ENCODE peak calls at places on chromosomes 12 and 14, in ten cellular contexts. X, U, G, J, T, B, M, S, C and R are unnamed samples. For H3K36me3, the result is how much of the 10 kb centered on the place peaks cover.

GRCh38 chr12:82527165-82527780 is 159.4 kb upstream of the TMTC2 start:
- DNase-seq in X (no peak), U (no peak), G (peak), J (peak), T (no peak), B (peak), M (peak), S (peak), C (no peak), R (peak)

GRCh38 chr12:111953455-111953854 is 59.5 kb downstream of the TMEM116 start:
- DNase-seq in X (no peak), U (no peak), G (no peak), J (peak), T (no peak), B (no peak), M (no peak), S (peak), C (no peak), R (no peak)

GRCh38 chr14:60565211-60565610 is 56.3 kb downstream of the SIX6 start:
- DNase-seq in X (no peak), U (no peak), G (no peak), J (peak), T (no peak), B (peak), M (no peak), S (no peak), C (no peak), R (peak)

GRCh38 chr12:124460771-124461170 is 106.6 kb downstream of the NCOR2 start:
- DNase-seq in X (no peak), U (no peak), G (no peak), J (no peak), T (no peak), B (no peak), M (no peak), S (no peak), C (no peak), R (no peak)

GRCh38 chr14:33805593-33805992 is 145.3 kb downstream of the EGLN3 start:
- DNase-seq in X (no peak), U (no peak), G (no peak), J (no peak), T (no peak), B (no peak), M (no peak), S (no peak), C (no peak), R (no peak)

GRCh38 chr14:22551597-22551982 is 37.4 kb downstream of the DAD1 start:
- DNase-seq in X (no peak), U (no peak), G (no peak), J (no peak), T (no peak), B (no peak), M (no peak), S (no peak), C (no peak), R (no peak)

GRCh38 chr12:15688202-15688736 is 100.9 kb downstream of the EPS8 start:
- DNase-seq in X (peak), U (no peak), G (no peak), J (no peak), T (peak), B (no peak), M (peak), S (peak), C (no peak), R (no peak)

GRCh38 chr12:64722835-64723234 is 36.4 kb downstream of the GNS start:
- DNase-seq in X (no peak), U (no peak), G (no peak), J (no peak), T (no peak), B (no peak), M (no peak), S (no peak), C (no peak), R (no peak)

GRCh38 chr12:123389560-123390351 is 5.8 kb downstream of the KMT5A start:
- DNase-seq in X (peak), U (no peak), G (no peak), J (no peak), T (peak), B (peak), M (peak), S (peak), C (no peak), R (peak)

GRCh38 chr12:24833513-24833912 is 115.4 kb downstream of the BCAT1 start:
- DNase-seq in X (no peak), U (no peak), G (no peak), J (no peak), T (no peak), B (no peak), M (no peak), S (no peak), C (no peak), R (no peak)

GRCh38 chr12:124730455-124730932 is 133.2 kb downstream of the SCARB1 start:
- DNase-seq in X (no peak), U (no peak), G (no peak), J (peak), T (no peak), B (peak), M (no peak), S (peak), C (no peak), R (peak)

GRCh38 chr14:78581222-78581621 is 411.0 kb downstream of the NRXN3 start:
- DNase-seq in X (no peak), U (no peak), G (no peak), J (no peak), T (no peak), B (no peak), M (no peak), S (no peak), C (no peak), R (no peak)

GRCh38 chr12:26704684-26705475 is 128.1 kb downstream of the ITPR2 start:
- DNase-seq in X (no peak), U (no peak), G (no peak), J (peak), T (no peak), B (peak), M (no peak), S (peak), C (no peak), R (no peak)

GRCh38 chr12:29547151-29547561 is 49.7 kb upstream of the OVCH1 start:
- DNase-seq in X (no peak), U (no peak), G (no peak), J (peak), T (no peak), B (peak), M (no peak), S (no peak), C (no peak), R (peak)

GRCh38 chr12:112350593-112351592 is 31.3 kb downstream of the HECTD4 start:
- DNase-seq in X (no peak), U (no peak), G (no peak), J (no peak), T (no peak), B (peak), M (no peak), S (no peak), C (no peak), R (no peak)

GRCh38 chr14:102085503-102085902 is 1.3 kb downstream of the HSP90AA1 start:
- DNase-seq in X (no peak), U (no peak), G (no peak), J (no peak), T (no peak), B (no peak), M (peak), S (no peak), C (no peak), R (no peak)

GRCh38 chr14:105388110-105388951 is 10.0 kb upstream of the TEX22 start:
- DNase-seq in X (no peak), U (no peak), G (no peak), J (no peak), T (peak), B (no peak), M (no peak), S (no peak), C (no peak), R (no peak)

GRCh38 chr14:28157289-28157869 is 609.2 kb upstream of the FOXG1 start:
- DNase-seq in X (peak), U (no peak), G (no peak), J (no peak), T (no peak), B (no peak), M (no peak), S (no peak), C (no peak), R (no peak)

GRCh38 chr12:101564912-101565311 is 29.9 kb upstream of the MYBPC1 start:
- DNase-seq in X (no peak), U (no peak), G (no peak), J (no peak), T (no peak), B (no peak), M (no peak), S (no peak), C (no peak), R (no peak)

GRCh38 chr14:91405241-91405721 is 12.3 kb downstream of the CCDC88C start:
- DNase-seq in X (no peak), U (no peak), G (no peak), J (no peak), T (no peak), B (no peak), M (no peak), S (no peak), C (no peak), R (no peak)

GRCh38 chr14:67583711-67584644 is 16.1 kb downstream of the PIGH start:
- DNase-seq in X (no peak), U (no peak), G (peak), J (peak), T (no peak), B (peak), M (peak), S (peak), C (no peak), R (peak)

GRCh38 chr12:38904932-38905479 is 385 bp downstream of the CPNE8 start:
- DNase-seq in X (peak), U (peak), G (peak), J (no peak), T (peak), B (no peak), M (peak), S (peak), C (peak), R (peak)

GRCh38 chr12:116556964-116557706 is 2.0 kb upstream of the MAP1LC3B2 start:
- DNase-seq in X (no peak), U (no peak), G (no peak), J (peak), T (no peak), B (peak), M (no peak), S (no peak), C (no peak), R (no peak)

GRCh38 chr14:38208825-38209562 is 1.3 kb downstream of the SSTR1 start:
- DNase-seq in X (peak), U (no peak), G (peak), J (peak), T (peak), B (peak), M (peak), S (peak), C (no peak), R (no peak)

GRCh38 chr14:73680821-73681220 is 33.4 kb downstream of the PNMA1 start:
- DNase-seq in X (no peak), U (no peak), G (no peak), J (no peak), T (no peak), B (no peak), M (no peak), S (no peak), C (no peak), R (peak)

GRCh38 chr14:73686901-73687300 is 27.3 kb downstream of the PNMA1 start:
- DNase-seq in X (no peak), U (no peak), G (no peak), J (no peak), T (no peak), B (peak), M (no peak), S (no peak), C (no peak), R (no peak)

GRCh38 chr14:73684627-73685026 is 29.6 kb downstream of the PNMA1 start:
- DNase-seq in X (no peak), U (no peak), G (no peak), J (no peak), T (no peak), B (no peak), M (no peak), S (no peak), C (no peak), R (no peak)

GRCh38 chr14:73685328-73685727 is 28.9 kb downstream of the PNMA1 start:
- DNase-seq in X (no peak), U (no peak), G (no peak), J (no peak), T (no peak), B (no peak), M (no peak), S (no peak), C (no peak), R (no peak)
- H3K36me3 ChIP-seq in X (under half), U (under half), G (under half), J (under half), T (under half), B (under half), M (under half), S (under half), C (under half), R (under half)

DNA sequence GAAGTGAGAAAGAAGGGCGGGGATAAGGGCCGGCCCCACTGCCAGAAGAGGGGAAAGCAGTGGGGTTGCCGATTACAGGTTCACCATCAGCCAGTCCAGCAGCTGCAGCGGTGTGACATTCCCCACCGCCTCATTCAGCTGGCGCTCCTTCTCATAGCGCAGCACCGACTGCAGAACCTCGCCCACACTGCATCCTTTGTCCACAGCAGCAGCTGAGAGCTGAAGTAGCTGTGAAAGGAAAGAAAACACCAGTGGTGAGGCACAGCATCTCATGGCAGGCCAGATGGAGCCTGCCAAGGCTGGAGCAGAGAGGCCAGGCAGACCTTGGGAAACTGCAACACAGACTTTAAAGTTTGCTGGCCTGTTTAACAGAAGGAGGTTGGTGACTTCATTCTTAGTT is 33.2 kb downstream of the AKAP3 start:
- DNase-seq in X (no peak), U (no peak), G (no peak), J (no peak), T (no peak), B (no peak), M (no peak), S (no peak), C (no peak), R (no peak)
- H3K36me3 ChIP-seq in X (under half), U (under half), G (half or more), J (under half), T (half or more), B (under half), M (under half), S (under half), C (under half), R (under half)

GRCh38 chr12:95282266-95282665 is 64.7 kb downstream of the VEZT start:
- DNase-seq in X (no peak), U (no peak), G (no peak), J (peak), T (no peak), B (no peak), M (no peak), S (no peak), C (no peak), R (no peak)
- H3K36me3 ChIP-seq in X (under half), U (under half), G (half or more), J (under half), T (half or more), B (under half), M (under half), S (half or more), C (under half), R (under half)

DNA sequence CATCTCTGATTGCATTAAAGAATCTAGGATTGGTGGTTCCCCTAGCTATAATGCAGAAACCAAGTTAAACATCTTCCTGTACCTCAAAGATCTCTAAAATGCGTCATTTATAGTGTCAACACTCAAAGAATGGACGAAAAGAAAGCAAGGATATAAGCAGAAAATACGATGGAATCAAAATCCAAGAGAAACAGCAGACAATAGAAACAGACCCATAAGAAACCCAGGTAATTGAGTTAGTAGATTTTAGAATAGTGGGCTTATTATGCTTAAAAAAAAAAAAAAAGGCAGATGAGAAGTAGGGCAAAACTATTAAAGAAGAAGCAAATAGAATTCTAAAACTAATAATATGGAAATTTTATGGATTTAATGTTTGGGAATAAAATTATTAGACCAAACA is 44.4 kb downstream of the USP15 start:
- DNase-seq in X (no peak), U (no peak), G (no peak), J (no peak), T (no peak), B (no peak), M (no peak), S (no peak), C (no peak), R (no peak)
- H3K36me3 ChIP-seq in X (under half), U (under half), G (half or more), J (under half), T (under half), B (half or more), M (under half), S (half or more), C (under half), R (under half)

GRCh38 chr12:49568442-49568776 is 467 bp upstream of the MCRS1 start:
- DNase-seq in X (no peak), U (no peak), G (no peak), J (no peak), T (no peak), B (no peak), M (no peak), S (no peak), C (no peak), R (no peak)
- H3K36me3 ChIP-seq in X (under half), U (under half), G (under half), J (under half), T (under half), B (under half), M (under half), S (under half), C (under half), R (under half)

DNA sequence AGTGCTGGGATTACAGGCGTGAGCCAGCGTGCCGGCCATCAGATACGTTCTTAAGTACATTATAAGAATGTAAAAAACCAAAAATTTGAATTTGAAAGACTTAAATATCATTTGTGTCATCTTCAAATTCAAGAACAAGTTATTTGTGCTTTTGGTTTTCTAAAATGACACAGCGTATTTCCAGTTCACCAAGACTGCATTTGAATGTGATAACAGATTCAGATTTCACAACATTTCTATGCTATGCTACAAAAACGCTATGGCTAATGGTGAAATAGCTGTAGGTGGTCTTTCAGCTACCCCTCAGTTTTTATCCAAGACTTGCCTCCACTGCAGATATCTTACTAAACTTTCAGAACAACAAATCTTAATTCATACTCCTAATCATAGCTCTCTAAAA is 46.7 kb downstream of the APPL2 start:
- DNase-seq in X (no peak), U (no peak), G (no peak), J (no peak), T (no peak), B (no peak), M (no peak), S (no peak), C (no peak), R (no peak)
- H3K36me3 ChIP-seq in X (under half), U (half or more), G (half or more), J (half or more), T (half or more), B (half or more), M (under half), S (half or more), C (under half), R (under half)

GRCh38 chr14:36835145-36835544 is 173.5 kb downstream of the PAX9 start:
- DNase-seq in X (no peak), U (no peak), G (no peak), J (no peak), T (no peak), B (no peak), M (no peak), S (no peak), C (no peak), R (no peak)
- H3K36me3 ChIP-seq in X (under half), U (under half), G (under half), J (under half), T (under half), B (under half), M (under half), S (under half), C (under half), R (under half)

DNA sequence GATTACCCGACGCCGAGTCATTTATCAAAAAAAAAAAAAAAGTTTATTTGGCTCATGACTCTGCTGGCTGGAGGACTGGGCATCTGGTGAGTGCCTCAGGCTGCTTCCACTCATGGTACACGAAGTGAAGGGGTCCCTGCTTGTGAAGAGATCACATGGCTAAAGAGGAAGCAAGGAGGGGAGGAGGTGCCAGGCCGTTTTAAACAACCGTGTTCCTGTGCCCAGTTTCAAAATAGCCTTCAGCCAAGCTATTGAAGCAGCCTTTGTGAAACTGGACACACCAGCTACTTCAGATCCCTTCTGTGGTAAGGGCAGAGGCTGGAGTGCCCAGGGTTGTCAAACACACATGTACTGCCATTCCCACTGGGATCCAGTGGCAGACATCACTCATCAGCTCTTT is 7.6 kb downstream of the POP5 start:
- DNase-seq in X (no peak), U (no peak), G (no peak), J (no peak), T (no peak), B (no peak), M (no peak), S (no peak), C (no peak), R (no peak)
- H3K36me3 ChIP-seq in X (under half), U (half or more), G (half or more), J (half or more), T (half or more), B (half or more), M (under half), S (half or more), C (under half), R (under half)

GRCh38 chr12:49039421-49040363 is 20.9 kb downstream of the KMT2D start:
- DNase-seq in X (peak), U (no peak), G (no peak), J (no peak), T (peak), B (no peak), M (no peak), S (no peak), C (no peak), R (no peak)
- H3K36me3 ChIP-seq in X (under half), U (half or more), G (half or more), J (half or more), T (half or more), B (half or more), M (under half), S (half or more), C (under half), R (half or more)

DNA sequence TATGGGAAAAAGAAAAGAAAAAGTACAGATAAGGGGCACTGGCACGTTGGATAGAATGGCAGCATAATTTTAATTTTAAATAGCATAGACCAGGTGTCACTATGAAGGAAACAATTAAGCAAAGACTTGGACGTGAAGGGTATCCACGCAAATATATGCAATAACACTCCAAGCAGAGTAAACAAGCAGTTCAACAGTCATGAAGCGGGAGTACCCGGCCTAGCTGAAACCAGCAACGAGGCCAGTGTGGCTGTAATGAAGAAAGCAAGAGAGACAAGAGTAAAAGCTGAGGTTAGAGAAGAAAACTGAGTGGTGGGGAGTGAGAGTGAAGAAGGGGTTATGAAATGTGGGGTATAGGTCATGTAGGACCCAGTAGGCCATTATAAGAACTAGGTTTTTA is 85.4 kb downstream of the BCL2L14 start:
- DNase-seq in X (no peak), U (no peak), G (no peak), J (no peak), T (no peak), B (no peak), M (no peak), S (no peak), C (no peak), R (no peak)
- H3K36me3 ChIP-seq in X (under half), U (under half), G (half or more), J (under half), T (under half), B (under half), M (under half), S (under half), C (under half), R (under half)